ENCODE peak calls at places on chromosomes 4 and X, in eight cellular contexts. One of them, this sample, is unnamed.

GRCh38 chr4:15479089-15479912 is 9.6 kb downstream of the CC2D2A start:
- DNase-seq in NB4: peak
- DNase-seq in lower lobe of right lung: peak
- DNase-seq in fibroblast of mammary gland: peak
- DNase-seq in tibial artery: peak
- DNase-seq in IMR-90: peak
- DNase-seq in LNCaP clone FGC: peak
- DNase-seq in fibroblast of lung: peak
- DNase-seq in this sample: peak

GRCh38 chrX:39869846-39870601 is 227.7 kb downstream of the BCOR start:
- DNase-seq in fibroblast of mammary gland: peak
- DNase-seq in NB4: peak
- DNase-seq in IMR-90: peak
- DNase-seq in fibroblast of lung: peak
- DNase-seq in tibial artery: no peak
- DNase-seq in LNCaP clone FGC: no peak
- DNase-seq in lower lobe of right lung: no peak
- DNase-seq in this sample: no peak

GRCh38 chr4:34939073-34939472 is 1305.2 kb downstream of the ARAP2 start:
- DNase-seq in LNCaP clone FGC: no peak
- DNase-seq in fibroblast of mammary gland: no peak
- DNase-seq in fibroblast of lung: no peak
- DNase-seq in NB4: no peak
- DNase-seq in lower lobe of right lung: no peak
- DNase-seq in tibial artery: no peak
- DNase-seq in IMR-90: no peak
- DNase-seq in this sample: no peak

GRCh38 chr4:147975325-147975724 is 243.4 kb downstream of the ARHGAP10 start:
- DNase-seq in NB4: no peak
- DNase-seq in IMR-90: peak
- DNase-seq in fibroblast of mammary gland: peak
- DNase-seq in tibial artery: peak
- DNase-seq in fibroblast of lung: peak
- DNase-seq in LNCaP clone FGC: no peak
- DNase-seq in lower lobe of right lung: no peak
- DNase-seq in this sample: no peak

GRCh38 chr4:634599-634985 is 9.2 kb downstream of the PDE6B start:
- DNase-seq in LNCaP clone FGC: no peak
- DNase-seq in IMR-90: no peak
- DNase-seq in fibroblast of mammary gland: no peak
- DNase-seq in fibroblast of lung: no peak
- DNase-seq in NB4: no peak
- DNase-seq in tibial artery: no peak
- DNase-seq in lower lobe of right lung: no peak
- DNase-seq in this sample: no peak

GRCh38 chrX:28847423-28847822 is 260.2 kb downstream of the IL1RAPL1 start:
- DNase-seq in fibroblast of lung: peak
- DNase-seq in lower lobe of right lung: no peak
- DNase-seq in fibroblast of mammary gland: peak
- DNase-seq in LNCaP clone FGC: no peak
- DNase-seq in NB4: no peak
- DNase-seq in IMR-90: peak
- DNase-seq in tibial artery: no peak
- DNase-seq in this sample: no peak

GRCh38 chrX:110338850-110339373 is 19.7 kb upstream of the RTL9 start:
- DNase-seq in fibroblast of mammary gland: no peak
- DNase-seq in lower lobe of right lung: no peak
- DNase-seq in IMR-90: no peak
- DNase-seq in tibial artery: no peak
- DNase-seq in NB4: no peak
- DNase-seq in LNCaP clone FGC: no peak
- DNase-seq in fibroblast of lung: no peak
- DNase-seq in this sample: no peak

GRCh38 chr4:145436793-145437192 is 44.9 kb upstream of the SMAD1 start:
- DNase-seq in tibial artery: no peak
- DNase-seq in lower lobe of right lung: no peak
- DNase-seq in NB4: no peak
- DNase-seq in fibroblast of lung: no peak
- DNase-seq in IMR-90: no peak
- DNase-seq in fibroblast of mammary gland: no peak
- DNase-seq in LNCaP clone FGC: no peak
- DNase-seq in this sample: no peak

GRCh38 chr4:186058253-186058979 is 10.5 kb upstream of the TLR3 start:
- DNase-seq in lower lobe of right lung: no peak
- DNase-seq in tibial artery: no peak
- DNase-seq in NB4: peak
- DNase-seq in fibroblast of mammary gland: no peak
- DNase-seq in LNCaP clone FGC: no peak
- DNase-seq in fibroblast of lung: no peak
- DNase-seq in IMR-90: no peak
- DNase-seq in this sample: no peak

GRCh38 chr4:2714918-2715317 is 41.2 kb downstream of the TNIP2 start:
- DNase-seq in LNCaP clone FGC: no peak
- DNase-seq in lower lobe of right lung: no peak
- DNase-seq in tibial artery: no peak
- DNase-seq in NB4: no peak
- DNase-seq in fibroblast of lung: no peak
- DNase-seq in IMR-90: no peak
- DNase-seq in fibroblast of mammary gland: no peak
- DNase-seq in this sample: no peak

GRCh38 chrX:16739574-16739973 is 20.2 kb downstream of the SYAP1 start:
- DNase-seq in fibroblast of lung: no peak
- DNase-seq in IMR-90: no peak
- DNase-seq in fibroblast of mammary gland: peak
- DNase-seq in LNCaP clone FGC: no peak
- DNase-seq in lower lobe of right lung: no peak
- DNase-seq in NB4: peak
- DNase-seq in tibial artery: no peak
- DNase-seq in this sample: no peak

GRCh38 chrX:154365052-154365600 is 9.3 kb downstream of the FLNA start:
- DNase-seq in NB4: no peak
- DNase-seq in tibial artery: no peak
- DNase-seq in IMR-90: no peak
- DNase-seq in LNCaP clone FGC: no peak
- DNase-seq in lower lobe of right lung: no peak
- DNase-seq in fibroblast of lung: no peak
- DNase-seq in fibroblast of mammary gland: no peak
- DNase-seq in this sample: no peak

GRCh38 chr4:56768301-56768700 is 53.2 kb downstream of the SPINK2 start:
- DNase-seq in IMR-90: no peak
- DNase-seq in NB4: no peak
- DNase-seq in LNCaP clone FGC: no peak
- DNase-seq in lower lobe of right lung: no peak
- DNase-seq in fibroblast of lung: no peak
- DNase-seq in fibroblast of mammary gland: no peak
- DNase-seq in tibial artery: no peak
- DNase-seq in this sample: no peak

GRCh38 chrX:130028196-130028595 is 45.8 kb downstream of the BCORL1 start:
- DNase-seq in tibial artery: peak
- DNase-seq in fibroblast of lung: peak
- DNase-seq in IMR-90: peak
- DNase-seq in LNCaP clone FGC: no peak
- DNase-seq in lower lobe of right lung: peak
- DNase-seq in NB4: peak
- DNase-seq in fibroblast of mammary gland: peak
- DNase-seq in this sample: peak

GRCh38 chr4:55169352-55169959 is 44.1 kb upstream of the KDR start:
- DNase-seq in IMR-90: peak
- DNase-seq in NB4: no peak
- DNase-seq in tibial artery: no peak
- DNase-seq in lower lobe of right lung: peak
- DNase-seq in fibroblast of mammary gland: no peak
- DNase-seq in fibroblast of lung: peak
- DNase-seq in LNCaP clone FGC: no peak
- DNase-seq in this sample: no peak

GRCh38 chr4:37828843-37829242 is 2.4 kb downstream of the PGM2 start:
- DNase-seq in IMR-90: no peak
- DNase-seq in NB4: no peak
- DNase-seq in lower lobe of right lung: no peak
- DNase-seq in tibial artery: no peak
- DNase-seq in fibroblast of lung: no peak
- DNase-seq in fibroblast of mammary gland: no peak
- DNase-seq in LNCaP clone FGC: no peak
- DNase-seq in this sample: no peak
- TF ChIP-seq CTCF in IMR-90: no peak
- TF ChIP-seq CTCF in NB4: no peak
- TF ChIP-seq CTCF in lower lobe of right lung: no peak
- TF ChIP-seq CTCF in tibial artery: no peak
- TF ChIP-seq CTCF in fibroblast of lung: no peak
- TF ChIP-seq CTCF in fibroblast of mammary gland: no peak
- TF ChIP-seq CTCF in LNCaP clone FGC: no peak
- TF ChIP-seq CTCF in this sample: no peak

GRCh38 chr4:38784141-38784540 is 1.4 kb upstream of the TLR10 start:
- DNase-seq in lower lobe of right lung: no peak
- DNase-seq in fibroblast of mammary gland: no peak
- DNase-seq in NB4: no peak
- DNase-seq in fibroblast of lung: no peak
- DNase-seq in IMR-90: no peak
- DNase-seq in tibial artery: no peak
- DNase-seq in LNCaP clone FGC: no peak
- DNase-seq in this sample: no peak

GRCh38 chr4:38783109-38783460 is 295 bp upstream of the TLR10 start:
- DNase-seq in IMR-90: no peak
- DNase-seq in lower lobe of right lung: no peak
- DNase-seq in fibroblast of lung: no peak
- DNase-seq in tibial artery: no peak
- DNase-seq in fibroblast of mammary gland: no peak
- DNase-seq in LNCaP clone FGC: no peak
- DNase-seq in NB4: no peak
- DNase-seq in this sample: no peak

GRCh38 chr4:38782452-38783108 is at the start of gene TLR10:
- DNase-seq in fibroblast of mammary gland: peak
- DNase-seq in tibial artery: no peak
- DNase-seq in lower lobe of right lung: no peak
- DNase-seq in fibroblast of lung: peak
- DNase-seq in NB4: peak
- DNase-seq in LNCaP clone FGC: peak
- DNase-seq in IMR-90: peak
- DNase-seq in this sample: no peak

GRCh38 chr4:38785041-38785790 is 2.4 kb upstream of the TLR10 start:
- DNase-seq in lower lobe of right lung: no peak
- DNase-seq in LNCaP clone FGC: no peak
- DNase-seq in NB4: peak
- DNase-seq in fibroblast of lung: no peak
- DNase-seq in tibial artery: no peak
- DNase-seq in IMR-90: no peak
- DNase-seq in fibroblast of mammary gland: no peak
- DNase-seq in this sample: no peak

DNA sequence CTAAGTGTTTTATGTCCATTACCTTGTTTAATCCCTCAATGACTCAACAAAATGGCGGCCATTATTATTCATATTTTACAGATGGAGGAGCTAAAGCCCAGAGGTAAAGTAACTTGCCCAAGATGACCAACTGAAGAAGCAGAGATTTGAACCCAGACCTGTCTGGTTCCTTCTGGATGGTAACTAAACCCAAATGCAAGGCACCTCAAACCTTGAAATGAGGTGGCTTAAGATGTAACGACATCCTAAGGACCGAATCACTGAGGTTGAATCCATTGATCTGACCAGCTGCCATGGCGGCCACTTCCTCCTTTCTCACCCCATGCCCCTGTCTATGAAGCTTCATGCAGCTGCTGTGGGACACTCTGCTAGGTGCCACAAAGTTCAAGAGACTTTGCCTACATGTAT is 932 bp downstream of the TLR10 start:
- DNase-seq in NB4: no peak
- DNase-seq in fibroblast of lung: no peak
- DNase-seq in fibroblast of mammary gland: no peak
- DNase-seq in LNCaP clone FGC: no peak
- DNase-seq in IMR-90: no peak
- DNase-seq in tibial artery: no peak
- DNase-seq in lower lobe of right lung: no peak
- DNase-seq in this sample: no peak
- H3K4me3 ChIP-seq in NB4: no peak
- H3K4me3 ChIP-seq in fibroblast of lung: no peak
- H3K4me3 ChIP-seq in fibroblast of mammary gland: no peak
- H3K4me3 ChIP-seq in LNCaP clone FGC: no peak
- H3K4me3 ChIP-seq in IMR-90: no peak
- H3K4me3 ChIP-seq in tibial artery: no peak
- H3K4me3 ChIP-seq in lower lobe of right lung: no peak
- H3K4me3 ChIP-seq in this sample: no peak

GRCh38 chr4:152591876-152592275 is 56.0 kb upstream of the FBXW7 start:
- DNase-seq in fibroblast of mammary gland: no peak
- DNase-seq in fibroblast of lung: no peak
- DNase-seq in lower lobe of right lung: no peak
- DNase-seq in LNCaP clone FGC: no peak
- DNase-seq in NB4: no peak
- DNase-seq in IMR-90: no peak
- DNase-seq in tibial artery: no peak
- DNase-seq in this sample: no peak

GRCh38 chr4:152591361-152591760 is 55.5 kb upstream of the FBXW7 start:
- DNase-seq in IMR-90: peak
- DNase-seq in LNCaP clone FGC: no peak
- DNase-seq in lower lobe of right lung: peak
- DNase-seq in tibial artery: no peak
- DNase-seq in fibroblast of lung: peak
- DNase-seq in fibroblast of mammary gland: peak
- DNase-seq in NB4: no peak
- DNase-seq in this sample: peak

GRCh38 chr4:152588869-152589268 is 53.0 kb upstream of the FBXW7 start:
- DNase-seq in tibial artery: no peak
- DNase-seq in LNCaP clone FGC: no peak
- DNase-seq in IMR-90: no peak
- DNase-seq in fibroblast of mammary gland: no peak
- DNase-seq in lower lobe of right lung: no peak
- DNase-seq in NB4: peak
- DNase-seq in fibroblast of lung: no peak
- DNase-seq in this sample: no peak

GRCh38 chr4:152587127-152587526 is 51.2 kb upstream of the FBXW7 start:
- DNase-seq in LNCaP clone FGC: no peak
- DNase-seq in IMR-90: no peak
- DNase-seq in NB4: no peak
- DNase-seq in tibial artery: no peak
- DNase-seq in fibroblast of lung: no peak
- DNase-seq in lower lobe of right lung: no peak
- DNase-seq in fibroblast of mammary gland: no peak
- DNase-seq in this sample: no peak

GRCh38 chr4:152590179-152591031 is 54.5 kb upstream of the FBXW7 start:
- DNase-seq in fibroblast of lung: peak
- DNase-seq in LNCaP clone FGC: peak
- DNase-seq in NB4: no peak
- DNase-seq in fibroblast of mammary gland: peak
- DNase-seq in tibial artery: no peak
- DNase-seq in IMR-90: peak
- DNase-seq in lower lobe of right lung: no peak
- DNase-seq in this sample: no peak
- TF ChIP-seq CTCF in fibroblast of lung: no peak
- TF ChIP-seq CTCF in LNCaP clone FGC: no peak
- TF ChIP-seq CTCF in NB4: no peak
- TF ChIP-seq CTCF in fibroblast of mammary gland: no peak
- TF ChIP-seq CTCF in tibial artery: no peak
- TF ChIP-seq CTCF in IMR-90: no peak
- TF ChIP-seq CTCF in lower lobe of right lung: no peak
- TF ChIP-seq CTCF in this sample: no peak

DNA sequence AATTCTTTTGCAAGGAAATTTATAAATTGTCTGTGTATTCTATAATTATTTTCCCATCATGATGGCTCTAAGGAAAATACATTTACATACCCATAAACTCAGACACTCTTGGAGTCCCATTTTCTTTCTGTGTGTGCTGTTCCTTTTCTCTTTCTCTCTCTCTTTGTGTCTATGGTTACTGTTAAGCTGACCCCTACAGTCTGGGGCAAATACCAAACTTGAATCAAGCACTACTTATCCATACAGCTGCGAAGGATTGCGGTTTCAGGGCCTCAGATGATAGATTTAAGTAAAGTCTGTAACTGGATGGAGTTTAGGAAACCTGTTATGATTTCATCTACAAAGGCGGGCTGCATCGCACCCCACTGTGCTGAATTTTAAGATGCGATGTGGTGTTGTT is 150.2 kb downstream of the SHROOM3 start:
- DNase-seq in tibial artery: no peak
- DNase-seq in lower lobe of right lung: no peak
- DNase-seq in fibroblast of mammary gland: no peak
- DNase-seq in NB4: no peak
- DNase-seq in LNCaP clone FGC: no peak
- DNase-seq in fibroblast of lung: peak
- DNase-seq in IMR-90: peak
- DNase-seq in this sample: no peak
- H3K4me3 ChIP-seq in tibial artery: peak
- H3K4me3 ChIP-seq in lower lobe of right lung: no peak
- H3K4me3 ChIP-seq in fibroblast of mammary gland: no peak
- H3K4me3 ChIP-seq in NB4: no peak
- H3K4me3 ChIP-seq in LNCaP clone FGC: peak
- H3K4me3 ChIP-seq in fibroblast of lung: no peak
- H3K4me3 ChIP-seq in IMR-90: no peak
- H3K4me3 ChIP-seq in this sample: peak

This sample was measured in upper lobe of right lung.